ENCODE peak calls at places on chromosomes 4 and X, in ten cellular contexts. V, T, I, N, R, B, U, P, A and F are unnamed samples. For H3K4me1, the result is how much of the 10 kb centered on the place peaks cover.

GRCh38 chrX:47530054-47530453 is 31.0 kb upstream of the ARAF start:
- DNase-seq in V (no peak), T (no peak), I (no peak), N (no peak), R (no peak), B (no peak), U (no peak), P (no peak), A (no peak), F (no peak)

GRCh38 chr4:18935956-18936355 is 914.4 kb upstream of the LCORL start:
- DNase-seq in V (no peak), T (no peak), I (no peak), N (peak), R (no peak), B (no peak), U (no peak), P (no peak), A (no peak), F (no peak)

GRCh38 chr4:3344596-3344995 is 51.8 kb downstream of the RGS12 start:
- DNase-seq in V (peak), T (no peak), I (no peak), N (no peak), R (no peak), B (no peak), U (no peak), P (no peak), A (no peak), F (no peak)

GRCh38 chr4:99811850-99812249 is 4.8 kb upstream of the DAPP1 start:
- DNase-seq in V (no peak), T (no peak), I (no peak), N (peak), R (no peak), B (peak), U (no peak), P (peak), A (peak), F (no peak)

GRCh38 chr4:94758141-94758699 is 465 bp downstream of the BMPR1B start:
- DNase-seq in V (peak), T (peak), I (peak), N (peak), R (peak), B (no peak), U (no peak), P (no peak), A (no peak), F (no peak)

GRCh38 chrX:11460347-11460746 is 167.1 kb downstream of the AMELX start:
- DNase-seq in V (no peak), T (no peak), I (no peak), N (no peak), R (no peak), B (no peak), U (no peak), P (no peak), A (no peak), F (no peak)

GRCh38 chrX:11239230-11239629 is 54.0 kb upstream of the AMELX start:
- DNase-seq in V (no peak), T (no peak), I (no peak), N (no peak), R (no peak), B (peak), U (no peak), P (no peak), A (no peak), F (no peak)

GRCh38 chr4:1515763-1516162 is 109.5 kb upstream of the NKX1-1 start:
- DNase-seq in V (no peak), T (no peak), I (no peak), N (no peak), R (peak), B (no peak), U (no peak), P (no peak), A (no peak), F (peak)

GRCh38 chrX:118239471-118239870 is 106.4 kb upstream of the WDR44 start:
- DNase-seq in V (no peak), T (no peak), I (no peak), N (no peak), R (no peak), B (no peak), U (no peak), P (no peak), A (no peak), F (no peak)
- H3K4me1 ChIP-seq in V (under half), T (under half), I (under half), N (under half), R (under half), B (under half), U (under half), P (under half), A (under half), F (under half)

GRCh38 chr4:97496298-97496873 is 646.9 kb downstream of the STPG2 start:
- DNase-seq in V (no peak), T (no peak), I (no peak), N (no peak), R (no peak), B (no peak), U (no peak), P (no peak), A (no peak), F (no peak)
- H3K4me1 ChIP-seq in V (under half), T (under half), I (under half), N (under half), R (under half), B (under half), U (under half), P (under half), A (under half), F (under half)

GRCh38 chr4:101022151-101023024 is 324.9 kb downstream of the PPP3CA start:
- DNase-seq in V (no peak), T (no peak), I (peak), N (no peak), R (no peak), B (peak), U (no peak), P (no peak), A (no peak), F (no peak)

GRCh38 chr4:101025755-101026154 is 321.6 kb downstream of the PPP3CA start:
- DNase-seq in V (no peak), T (no peak), I (peak), N (no peak), R (no peak), B (no peak), U (no peak), P (no peak), A (no peak), F (no peak)

GRCh38 chr4:101028886-101029285 is 318.4 kb downstream of the PPP3CA start:
- DNase-seq in V (no peak), T (no peak), I (no peak), N (no peak), R (no peak), B (no peak), U (no peak), P (no peak), A (no peak), F (no peak)

GRCh38 chr4:101031971-101032370 is 315.4 kb downstream of the PPP3CA start:
- DNase-seq in V (no peak), T (no peak), I (peak), N (peak), R (no peak), B (no peak), U (no peak), P (no peak), A (peak), F (no peak)

DNA sequence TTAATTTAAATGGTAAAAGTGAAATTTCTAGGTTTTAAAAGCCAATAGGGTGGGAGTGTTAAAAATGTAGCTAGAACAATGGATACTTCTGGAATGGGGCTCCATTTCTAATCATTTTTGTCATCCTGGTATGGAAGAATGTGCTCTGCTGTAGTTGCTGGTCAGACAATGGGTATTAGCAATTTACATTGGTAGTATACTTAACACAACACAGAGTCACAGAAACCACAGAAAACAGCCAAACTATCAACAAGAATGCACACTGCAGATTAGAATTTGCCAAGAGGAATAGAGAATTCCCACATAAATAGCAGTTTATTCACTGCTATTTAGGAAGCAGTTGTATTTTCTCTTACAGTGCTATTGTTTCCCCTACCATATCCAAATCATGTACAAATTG is 319.6 kb downstream of the PPP3CA start:
- DNase-seq in V (no peak), T (no peak), I (no peak), N (no peak), R (no peak), B (no peak), U (no peak), P (no peak), A (no peak), F (no peak)
- H3K4me1 ChIP-seq in V (under half), T (under half), I (under half), N (under half), R (under half), B (under half), U (under half), P (under half), A (under half), F (under half)

DNA sequence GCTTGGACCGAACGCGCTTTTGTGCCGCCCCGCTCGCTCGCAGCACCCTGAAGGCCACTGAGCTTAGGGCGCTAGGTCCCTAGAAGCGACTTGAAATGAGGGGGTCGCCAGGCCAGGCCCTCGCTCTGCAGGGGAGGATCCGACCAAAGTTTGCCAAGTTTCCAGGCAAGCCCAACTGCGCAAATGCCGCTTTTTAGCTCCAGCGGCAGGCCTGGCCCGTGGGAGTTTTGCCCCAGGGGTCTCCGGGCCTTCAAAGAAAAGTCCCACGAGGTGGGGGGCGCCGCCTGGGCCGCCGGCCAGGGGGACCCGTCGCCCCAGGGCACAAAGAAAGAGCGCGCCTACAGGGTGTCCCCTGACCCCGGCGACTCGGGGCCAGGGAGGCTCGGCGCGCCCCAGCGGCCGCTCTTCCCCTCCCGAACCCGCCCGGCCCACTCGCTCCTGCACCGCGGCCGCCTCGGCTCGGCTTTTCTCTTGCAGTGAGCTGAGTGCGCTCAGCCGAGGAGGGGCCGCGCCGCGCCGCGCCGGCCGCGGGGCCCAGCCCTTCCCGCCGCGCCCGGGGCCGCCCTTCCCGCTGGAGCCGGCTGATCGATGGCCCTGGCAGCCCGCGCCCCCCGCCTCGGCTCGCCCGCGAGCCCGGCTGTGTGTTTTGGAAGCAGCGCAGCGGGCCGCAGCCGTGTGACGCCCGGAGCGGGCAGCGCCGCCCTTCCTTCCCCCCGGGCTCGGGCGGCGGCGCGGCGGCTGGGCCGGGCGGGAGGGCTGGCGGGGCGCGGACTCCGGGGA is 788 bp upstream of the KLF3 start:
- DNase-seq in V (peak), T (peak), I (no peak), N (peak), R (no peak), B (peak), U (peak), P (no peak), A (no peak), F (no peak)
- H3K4me1 ChIP-seq in V (under half), T (under half), I (under half), N (under half), R (under half), B (under half), U (under half), P (under half), A (under half), F (under half)